ENCODE peak calls at places on chromosomes 13 and 19, in four cellular contexts. E is astrocyte, J is thyroid gland, X is Caco-2. S is an unnamed sample. For H3K27me3, the result is how much of the 10 kb centered on the place peaks cover.

GRCh38 chr13:110944121-110944967 is 29.5 kb upstream of the ANKRD10 start:
- DNase-seq in E (peak), X (peak), J (no peak), S (peak)

GRCh38 chr13:59771272-59771671 is 392.5 kb downstream of the DIAPH3 start:
- DNase-seq in E (no peak), J (no peak), X (peak), S (no peak)

GRCh38 chr13:98279473-98280175 is 102.6 kb upstream of the RNF113B start:
- DNase-seq in E (no peak), J (peak), X (no peak), S (peak)

GRCh38 chr13:36325912-36326311 is 20.3 kb downstream of the SPART start:
- DNase-seq in J (no peak), X (no peak), E (no peak), S (no peak)

GRCh38 chr13:113562085-113562749 is 22.3 kb upstream of the TFDP1 start:
- DNase-seq in J (peak), E (peak), X (peak), S (peak)

GRCh38 chr13:39874331-39875055 is 219.0 kb downstream of the COG6 start:
- DNase-seq in X (no peak), E (no peak), J (peak), S (no peak)

GRCh38 chr13:46679369-46680180 is 117.4 kb downstream of the ESD start:
- DNase-seq in X (no peak), E (no peak), J (no peak), S (no peak)

GRCh38 chr19:53596056-53596455 is 35.7 kb upstream of the DPRX start:
- DNase-seq in X (no peak), E (no peak), J (no peak), S (no peak)

GRCh38 chr19:12695090-12695489 is 1.3 kb downstream of the FBXW9 start:
- DNase-seq in E (no peak), X (no peak), J (no peak), S (no peak)

GRCh38 chr13:65330691-65331090 is 1899.4 kb downstream of the PCDH9 start:
- DNase-seq in E (no peak), X (no peak), J (no peak), S (no peak)

GRCh38 chr19:55253842-55254624 is 4.8 kb downstream of the PPP6R1 start:
- DNase-seq in J (no peak), E (no peak), X (no peak), S (no peak)

GRCh38 chr13:51331354-51331861 is 8.1 kb upstream of the SERPINE3 start:
- DNase-seq in J (no peak), X (no peak), E (no peak), S (no peak)

GRCh38 chr13:49220856-49221614 is 897 bp downstream of the MLNR start:
- DNase-seq in E (no peak), X (no peak), J (no peak), S (no peak)

GRCh38 chr19:35639321-35639639 is 2.3 kb upstream of the ETV2 start:
- DNase-seq in J (no peak), X (no peak), E (no peak), S (no peak)

GRCh38 chr13:41827507-41828213 is 133.2 kb downstream of the VWA8 start:
- DNase-seq in J (no peak), X (no peak), E (peak), S (peak)

GRCh38 chr13:97460853-97461252 is 26.9 kb downstream of the RAP2A start:
- DNase-seq in E (no peak), X (no peak), J (no peak), S (no peak)

GRCh38 chr19:18223860-18224524 is 2.2 kb downstream of the PDE4C start:
- DNase-seq in X (peak), E (no peak), J (peak), S (no peak)

GRCh38 chr13:98471895-98472294 is 105.0 kb downstream of the STK24 start:
- DNase-seq in E (no peak), J (no peak), X (no peak), S (no peak)

GRCh38 chr13:41700790-41701310 is 243.5 kb downstream of the RGCC start:
- DNase-seq in E (peak), X (no peak), J (peak), S (peak)

GRCh38 chr19:19040417-19040816 is 7.0 kb downstream of the ARMC6 start:
- DNase-seq in X (peak), E (peak), J (peak), S (peak)

GRCh38 chr13:44098559-44098958 is 218.9 kb downstream of the LACC1 start:
- DNase-seq in X (no peak), E (no peak), J (no peak), S (no peak)

GRCh38 chr13:33004454-33004853 is 11.8 kb upstream of the KL start:
- DNase-seq in X (no peak), J (peak), E (no peak), S (no peak)

GRCh38 chr19:38079926-38080380 is 144.1 kb downstream of the DPF1 start:
- DNase-seq in X (no peak), E (peak), J (no peak), S (peak)

GRCh38 chr19:50893047-50893737 is 18.0 kb downstream of the KLK4 start:
- DNase-seq in E (no peak), X (peak), J (no peak), S (no peak)

GRCh38 chr19:9306443-9306842 is 3.2 kb downstream of the ZNF699 start:
- DNase-seq in X (no peak), E (peak), J (no peak), S (peak)

GRCh38 chr13:46476174-46476573 is 76.8 kb upstream of the LRCH1 start:
- DNase-seq in E (no peak), X (no peak), J (no peak), S (no peak)

GRCh38 chr19:43560687-43561086 is 14.6 kb downstream of the XRCC1 start:
- DNase-seq in E (no peak), X (peak), J (no peak), S (no peak)

GRCh38 chr13:31276386-31276785 is 76.6 kb downstream of the B3GLCT start:
- DNase-seq in X (no peak), J (no peak), E (peak), S (no peak)

GRCh38 chr19:3403489-3404323 is 37.3 kb downstream of the NFIC start:
- DNase-seq in E (peak), X (no peak), J (peak), S (no peak)

GRCh38 chr13:98458431-98458830 is 118.5 kb downstream of the STK24 start:
- DNase-seq in J (no peak), X (no peak), E (no peak), S (no peak)

GRCh38 chr13:91132786-91133185 is 214.7 kb upstream of the MIR17HG start:
- DNase-seq in J (no peak), E (peak), X (no peak), S (no peak)

GRCh38 chr13:91132381-91132780 is 215.1 kb upstream of the MIR17HG start:
- DNase-seq in E (no peak), X (no peak), J (no peak), S (no peak)

GRCh38 chr13:91135376-91135775 is 212.1 kb upstream of the MIR17HG start:
- DNase-seq in J (no peak), E (no peak), X (no peak), S (no peak)

GRCh38 chr13:91134773-91135124 is 212.7 kb upstream of the MIR17HG start:
- DNase-seq in J (no peak), E (no peak), X (no peak), S (no peak)

DNA sequence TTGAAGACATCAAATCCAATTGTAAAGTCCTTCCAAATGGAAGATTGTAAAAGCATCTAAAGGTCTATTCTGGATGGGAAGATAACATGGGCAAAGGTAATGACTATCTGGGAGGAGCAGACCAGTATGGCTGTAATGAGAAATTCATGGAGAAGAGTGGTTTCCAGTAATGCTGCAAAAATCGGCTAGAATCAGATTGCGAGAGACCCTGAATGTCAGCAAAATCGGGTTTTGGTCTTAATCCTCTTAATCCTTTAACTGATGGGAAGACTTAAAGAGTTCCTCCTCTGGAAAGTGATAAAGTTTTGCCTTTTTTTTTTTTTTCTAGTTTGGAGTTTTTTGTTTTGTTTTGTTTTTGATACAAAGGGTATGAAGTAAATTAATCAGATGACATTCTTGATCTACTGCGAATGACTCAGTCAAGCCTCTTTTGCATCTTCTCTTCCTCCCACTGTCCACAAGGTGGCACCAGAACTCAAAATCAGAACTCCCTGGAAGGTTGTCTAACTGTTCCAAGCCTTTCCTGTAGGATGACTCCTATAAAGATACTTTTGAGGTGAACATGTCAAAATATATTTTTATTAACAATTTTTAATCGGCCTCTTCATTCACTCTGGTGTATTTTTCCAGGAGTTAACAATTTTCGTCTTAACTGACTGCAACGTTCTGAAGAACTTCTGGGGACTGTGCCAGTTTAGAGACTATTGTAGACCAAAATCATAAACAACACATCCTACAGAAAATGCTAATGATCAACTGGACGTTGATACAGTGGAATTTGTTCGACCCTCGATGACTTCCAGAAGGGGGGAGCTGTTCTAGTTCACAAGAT is 213.3 kb upstream of the MIR17HG start:
- DNase-seq in E (peak), J (peak), X (peak), S (peak)
- TF ChIP-seq CTCF in E (peak), J (peak), X (peak), S (peak)

GRCh38 chr19:45933759-45934158 is 19.2 kb upstream of the NANOS2 start:
- DNase-seq in E (no peak), X (no peak), J (no peak), S (no peak)
- H3K27me3 ChIP-seq in E (under half), X (under half), J (under half), S (under half)

GRCh38 chr19:6802336-6803035 is 30.0 kb downstream of the VAV1 start:
- DNase-seq in J (peak), X (no peak), E (no peak), S (peak)

GRCh38 chr19:6800991-6801396 is 28.5 kb downstream of the VAV1 start:
- DNase-seq in X (no peak), J (no peak), E (peak), S (peak)

GRCh38 chr19:6806488-6806887 is 34.0 kb downstream of the VAV1 start:
- DNase-seq in E (no peak), J (no peak), X (no peak), S (no peak)

GRCh38 chr19:6803036-6803404 is 30.5 kb downstream of the VAV1 start:
- DNase-seq in X (no peak), J (no peak), E (no peak), S (no peak)

GRCh38 chr19:6801397-6802086 is 29.0 kb downstream of the VAV1 start:
- DNase-seq in X (no peak), E (peak), J (peak), S (peak)
- H3K4me3 ChIP-seq in X (no peak), E (no peak), J (no peak), S (peak)

GRCh38 chr13:23175920-23176319 is 4.9 kb upstream of the SGCG start:
- DNase-seq in X (no peak), J (no peak), E (no peak), S (peak)
- TF ChIP-seq CTCF in X (peak), J (no peak), E (peak), S (no peak)

GRCh38 chr13:109792416-109793090 is 6.2 kb upstream of the IRS2 start:
- DNase-seq in X (no peak), J (no peak), E (no peak), S (no peak)
- H3K27me3 ChIP-seq in X (under half), J (under half), E (under half), S (under half)

DNA sequence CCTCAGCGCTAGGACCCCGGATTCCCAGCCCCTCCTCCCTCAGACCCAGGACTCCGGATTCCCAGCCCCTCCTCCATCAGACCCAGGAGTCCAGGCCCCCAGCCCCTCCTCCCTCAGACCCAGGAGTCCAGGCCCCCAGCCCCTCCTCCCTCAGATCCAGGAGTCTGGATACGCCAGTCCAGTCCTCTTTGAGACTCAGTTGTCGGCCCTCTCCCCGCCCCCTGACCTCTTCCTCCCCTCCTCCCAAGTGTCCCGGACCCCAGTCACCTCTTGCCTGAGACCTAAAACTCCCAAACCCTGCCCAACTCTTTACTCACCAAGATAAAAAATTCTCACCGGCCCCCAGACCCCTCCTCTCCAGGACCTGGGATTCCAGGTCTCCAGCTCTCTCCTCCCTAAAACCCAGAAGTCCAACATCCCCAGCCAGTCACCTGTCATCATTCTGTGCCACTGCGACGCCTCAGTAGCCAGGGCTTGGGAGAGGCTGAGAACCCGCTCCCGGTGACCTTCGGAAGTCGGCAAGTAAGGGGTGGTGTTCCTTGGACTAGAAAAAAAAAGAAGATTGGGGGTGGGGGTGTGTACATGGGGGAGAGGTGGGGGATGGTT is 1.4 kb upstream of the HSD17B14 start:
- DNase-seq in X (no peak), E (no peak), J (no peak), S (no peak)
- H3K4me3 ChIP-seq in X (no peak), E (peak), J (no peak), S (no peak)

GRCh38 chr19:14072535-14073231 is at the start of gene MISP3:
- DNase-seq in E (peak), X (peak), J (peak), S (no peak)

GRCh38 chr19:14078406-14078805 is 5.8 kb downstream of the MISP3 start:
- DNase-seq in J (no peak), E (no peak), X (no peak), S (no peak)

GRCh38 chr19:14073925-14074838 is 1.6 kb downstream of the MISP3 start:
- DNase-seq in X (peak), J (peak), E (no peak), S (peak)

GRCh38 chr19:14070268-14071050 is 2.1 kb upstream of the MISP3 start:
- DNase-seq in J (no peak), E (no peak), X (no peak), S (no peak)

DNA sequence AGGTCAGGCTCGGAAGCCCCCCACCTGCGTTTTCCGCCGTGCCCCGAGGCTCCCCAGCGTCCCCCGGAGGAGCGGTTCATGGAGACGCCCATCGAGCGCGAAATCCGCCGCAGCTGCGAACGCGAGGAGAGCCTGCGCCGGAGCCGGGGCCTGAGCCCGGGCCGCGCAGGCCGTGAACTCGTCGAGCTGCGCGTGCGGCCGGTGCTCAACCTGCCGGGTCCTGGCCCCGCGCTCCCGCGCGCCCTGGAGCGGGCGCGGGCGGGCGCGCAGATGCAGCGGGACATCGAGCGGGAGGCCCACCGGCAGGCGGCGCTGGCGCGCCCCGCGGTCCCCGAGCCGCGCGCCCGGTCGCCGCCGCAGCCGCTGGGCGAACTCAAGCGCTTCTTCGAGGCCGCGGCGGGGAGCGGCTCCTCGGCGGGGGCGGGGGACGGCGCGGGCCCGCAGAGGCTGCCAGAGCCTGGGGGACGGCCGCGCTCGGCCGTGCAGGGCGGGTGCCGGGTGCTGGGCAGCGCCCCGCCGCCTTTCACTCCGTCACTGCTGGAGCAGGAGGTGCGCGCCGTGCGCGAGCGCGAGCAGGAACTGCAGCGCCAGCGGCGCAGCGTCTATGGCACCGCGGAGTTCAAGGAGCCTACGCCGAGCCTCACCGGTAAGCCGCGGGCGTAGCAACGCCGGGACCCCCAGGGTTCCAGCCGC is 792 bp downstream of the MISP3 start:
- DNase-seq in J (peak), E (peak), X (peak), S (peak)
- TF ChIP-seq CTCF in J (peak), E (peak), X (peak), S (peak)

DNA sequence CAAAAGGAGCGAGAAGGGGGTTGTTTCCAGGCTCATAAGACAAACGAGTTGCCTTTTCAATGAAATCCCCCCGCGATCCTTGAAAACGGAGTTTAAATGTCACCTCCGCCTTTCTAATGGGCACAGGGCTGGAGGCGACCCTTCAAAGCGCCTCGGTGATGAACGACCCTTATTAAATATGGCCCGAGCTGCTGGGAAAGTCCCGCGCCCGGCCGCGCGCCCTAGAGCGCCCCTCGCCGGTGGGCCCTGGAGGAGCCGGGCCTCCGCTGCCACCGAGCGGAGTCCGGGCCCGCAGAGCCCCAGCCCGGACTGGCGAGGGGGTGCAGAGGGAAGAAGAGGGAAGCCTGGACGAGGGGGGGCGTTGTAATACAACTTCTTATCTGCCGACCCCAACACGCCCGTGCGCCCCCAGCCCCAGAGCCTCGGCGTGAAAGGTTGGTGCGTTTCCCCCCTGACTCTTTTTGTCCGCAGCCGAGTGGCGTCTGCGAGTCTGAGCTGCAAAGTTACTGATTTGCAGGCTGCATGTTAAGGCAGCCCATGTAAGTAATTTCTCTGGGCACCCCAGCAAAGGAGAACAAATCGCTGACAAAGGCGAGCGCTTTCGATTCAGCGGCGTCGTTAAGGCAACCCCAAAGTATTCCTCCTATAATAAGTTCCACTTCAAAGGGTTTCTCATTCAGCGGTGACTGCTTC is 11.9 kb downstream of the ZIC5 start:
- DNase-seq in E (no peak), X (no peak), J (no peak), S (no peak)
- H3K27me3 ChIP-seq in E (half or more), X (under half), J (half or more), S (half or more)

S was measured in bronchial epithelial cell.